ENCODE peak calls at places on chromosomes 16 and 17, in five cellular contexts. G is endothelial cell of umbilical vein, F is EL, I is T-helper 9 cell, U is suprapubic skin. L is an unnamed sample.

GRCh38 chr16:67327774-67328173 is 1.2 kb downstream of the LRRC36 start:
- DNase-seq in F (no peak), U (no peak), I (no peak), G (no peak), L (no peak)

GRCh38 chr17:43360376-43360738 is 38.4 kb upstream of the ARL4D start:
- DNase-seq in I (peak; percentile 37), G (peak; percentile 74), U (peak; percentile 79), F (no peak), L (peak; percentile 76)

GRCh38 chr16:49821614-49822282 is 34.2 kb downstream of the ZNF423 start:
- DNase-seq in U (no peak), F (no peak), I (no peak), G (no peak), L (no peak)

GRCh38 chr17:28975031-28975430 is 23.7 kb upstream of the PHF12 start:
- DNase-seq in I (no peak), F (no peak), G (no peak), U (no peak), L (no peak)

GRCh38 chr16:35325936-35326335 is 1866.5 kb downstream of the TP53TG3F start:
- DNase-seq in I (no peak), F (no peak), U (no peak), G (no peak), L (no peak)

GRCh38 chr16:23433261-23433920 is 19.6 kb downstream of the COG7 start:
- DNase-seq in U (no peak), I (no peak), G (no peak), F (no peak), L (no peak)

GRCh38 chr16:642189-643049 is 791 bp downstream of the MCRIP2 start:
- DNase-seq in U (no peak), G (no peak), F (peak; percentile 40), I (no peak), L (no peak)

GRCh38 chr17:40552806-40553693 is 12.2 kb downstream of the CCR7 start:
- DNase-seq in I (no peak), U (peak; percentile 86), G (no peak), F (no peak), L (no peak)

GRCh38 chr17:4229627-4230026 is 34.2 kb downstream of the ANKFY1 start:
- DNase-seq in G (no peak), U (peak; percentile 76), I (no peak), F (peak; percentile 89), L (no peak)

GRCh38 chr17:14308965-14309879 is 8.3 kb downstream of the HS3ST3B1 start:
- DNase-seq in F (peak; percentile 93), I (peak; percentile 90), U (peak; percentile 87), G (peak; percentile 34), L (peak; percentile 82)

GRCh38 chr17:44400226-44400847 is 10.9 kb upstream of the ITGA2B start:
- DNase-seq in I (no peak), U (no peak), G (peak; percentile 36), F (peak; percentile 31), L (no peak)

GRCh38 chr17:41327411-41328120 is 12.1 kb upstream of the KRTAP17-1 start:
- DNase-seq in U (no peak), I (no peak), F (no peak), G (no peak), L (no peak)

GRCh38 chr17:49819118-49819517 is 28.8 kb downstream of the TAC4 start:
- DNase-seq in U (no peak), F (no peak), I (no peak), G (peak; percentile 34), L (no peak)

GRCh38 chr17:30415491-30415890 is 36.8 kb downstream of the CPD start:
- DNase-seq in I (no peak), U (no peak), G (no peak), F (peak; percentile 44), L (no peak)

GRCh38 chr17:1147664-1148063 is 32.1 kb downstream of the ABR start:
- DNase-seq in I (no peak), G (peak; percentile 80), F (peak; percentile 31), U (no peak), L (no peak)

GRCh38 chr16:89431158-89431584 is 59.2 kb downstream of the ANKRD11 start:
- DNase-seq in G (no peak), U (no peak), F (peak; percentile 39), I (no peak), L (no peak)

L was measured in effector memory CD8-positive, alpha-beta T cell.